ENCODE peak calls at places on chromosomes 5 and 9, in eight cellular contexts. X is uterus, M is A549, Z is heart left ventricle, G is IMR-90, L is esophagus squamous epithelium, C is mammary epithelial cell, Q is PC-9. V is an unnamed sample.

GRCh38 chr5:82408033-82408432 is 129.9 kb upstream of the RPS23 start:
- DNase-seq in X (no peak), M (no peak), Z (no peak), G (no peak), L (no peak), C (no peak), Q (no peak), V (no peak)

GRCh38 chr9:72271617-72272478 is 93.2 kb downstream of the ZFAND5 start:
- DNase-seq in X (peak), M (peak), Z (no peak), G (peak), L (no peak), C (peak), Q (no peak), V (peak)

GRCh38 chr5:85017271-85017670 is 632.6 kb upstream of the EDIL3 start:
- DNase-seq in X (no peak), M (no peak), Z (no peak), G (peak), L (no peak), C (no peak), Q (no peak), V (no peak)

GRCh38 chr5:14721990-14722656 is 57.6 kb downstream of the OTULIN start:
- DNase-seq in X (no peak), M (no peak), Z (no peak), G (peak), L (no peak), C (no peak), Q (no peak), V (no peak)

GRCh38 chr5:137602721-137603273 is 103.7 kb upstream of the SPOCK1 start:
- DNase-seq in X (no peak), M (no peak), Z (no peak), G (no peak), L (no peak), C (no peak), Q (no peak), V (no peak)

GRCh38 chr5:179217356-179217755 is 127.9 kb downstream of the ADAMTS2 start:
- DNase-seq in X (no peak), M (no peak), Z (no peak), G (peak), L (no peak), C (no peak), Q (no peak), V (peak)

GRCh38 chr5:9776525-9776924 is 146.4 kb upstream of the TAS2R1 start:
- DNase-seq in X (no peak), M (no peak), Z (no peak), G (peak), L (no peak), C (no peak), Q (no peak), V (no peak)

GRCh38 chr9:76905984-76906861 is at the start of gene PRUNE2:
- DNase-seq in X (peak), M (no peak), Z (peak), G (peak), L (no peak), C (peak), Q (peak), V (peak)

GRCh38 chr5:20654746-20655145 is 666.7 kb upstream of the CDH18 start:
- DNase-seq in X (no peak), M (no peak), Z (no peak), G (no peak), L (no peak), C (no peak), Q (no peak), V (no peak)

GRCh38 chr5:159616967-159617366 is 286.7 kb upstream of the IL12B start:
- DNase-seq in X (no peak), M (no peak), Z (no peak), G (peak), L (no peak), C (peak), Q (no peak), V (no peak)

GRCh38 chr5:168706655-168707069 is 127.5 kb upstream of the PANK3 start:
- DNase-seq in X (no peak), M (peak), Z (no peak), G (peak), L (no peak), C (peak), Q (peak), V (no peak)

GRCh38 chr5:75509956-75510355 is 1.5 kb downstream of the CERT1 start:
- DNase-seq in X (no peak), M (no peak), Z (no peak), G (peak), L (no peak), C (peak), Q (no peak), V (no peak)

GRCh38 chr9:2872307-2872940 is 28.5 kb upstream of the PUM3 start:
- DNase-seq in X (no peak), M (no peak), Z (no peak), G (peak), L (no peak), C (peak), Q (no peak), V (no peak)

GRCh38 chr9:16184964-16185646 is 632.3 kb downstream of the CCDC171 start:
- DNase-seq in X (no peak), M (no peak), Z (no peak), G (no peak), L (no peak), C (no peak), Q (no peak), V (no peak)

GRCh38 chr5:142807378-142807911 is 37.3 kb downstream of the ARHGAP26 start:
- DNase-seq in X (no peak), M (no peak), Z (peak), G (no peak), L (no peak), C (no peak), Q (no peak), V (no peak)

GRCh38 chr5:1536298-1537165 is 12.8 kb upstream of the LPCAT1 start:
- DNase-seq in X (peak), M (no peak), Z (peak), G (peak), L (no peak), C (no peak), Q (no peak), V (no peak)

GRCh38 chr5:1535646-1536045 is 11.9 kb upstream of the LPCAT1 start:
- DNase-seq in X (no peak), M (no peak), Z (no peak), G (no peak), L (no peak), C (no peak), Q (no peak), V (no peak)

GRCh38 chr5:1538276-1538675 is 14.5 kb upstream of the LPCAT1 start:
- DNase-seq in X (peak), M (no peak), Z (peak), G (no peak), L (no peak), C (no peak), Q (no peak), V (no peak)

GRCh38 chr5:1538741-1539392 is 15.1 kb upstream of the LPCAT1 start:
- DNase-seq in X (no peak), M (no peak), Z (no peak), G (no peak), L (no peak), C (no peak), Q (no peak), V (no peak)

DNA sequence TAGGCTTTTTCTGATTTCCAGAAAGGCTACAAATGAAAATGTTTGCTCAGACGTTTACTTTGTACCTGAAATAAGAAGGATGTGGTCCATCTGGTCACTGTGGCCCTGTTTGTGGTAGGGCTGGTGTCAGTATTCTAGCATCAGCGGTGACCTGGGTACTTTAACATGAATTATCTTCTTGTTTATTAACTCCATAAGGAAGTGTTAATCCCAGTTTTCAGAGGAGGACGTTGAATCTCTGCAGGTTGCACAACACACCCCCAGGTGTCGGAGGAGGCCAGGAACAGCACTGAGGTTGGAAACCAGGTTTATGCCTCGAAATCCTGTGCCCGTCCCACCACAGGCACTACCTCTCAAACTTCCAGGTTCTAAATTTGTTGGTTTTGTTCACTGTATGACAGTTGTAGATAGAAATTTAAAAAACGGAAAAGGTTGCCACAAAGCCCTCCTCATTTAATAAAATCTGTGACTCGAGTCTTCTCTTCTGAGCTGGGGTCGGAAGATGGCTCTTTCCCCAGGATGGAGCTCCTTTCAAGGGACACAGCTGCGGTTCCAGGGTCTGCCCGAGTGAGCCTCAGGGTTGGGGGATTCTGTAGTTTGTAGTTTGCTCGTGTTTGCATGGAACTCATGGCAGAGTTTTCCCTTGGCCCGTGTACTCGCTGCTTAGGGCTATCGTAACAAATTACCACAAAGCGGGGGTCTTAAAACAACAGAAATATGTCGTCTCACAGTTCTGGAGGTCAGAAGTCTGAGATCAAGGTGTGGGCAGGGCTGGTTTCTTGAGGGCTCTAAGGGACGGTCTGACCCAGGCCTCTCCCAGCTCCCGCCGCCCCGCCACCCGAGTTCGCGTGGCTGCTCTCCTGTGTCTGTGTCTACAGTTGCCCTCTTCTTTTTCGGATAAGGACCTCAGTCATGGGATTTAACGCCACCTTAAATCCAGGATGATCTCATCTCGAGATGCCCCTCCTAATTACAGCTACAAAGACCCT is 13.7 kb upstream of the LPCAT1 start:
- DNase-seq in X (peak), M (no peak), Z (no peak), G (no peak), L (no peak), C (no peak), Q (no peak), V (no peak)
- H3K4me3 ChIP-seq in X (peak), M (peak), Z (no peak), G (no peak), L (peak), C (no peak), Q (no peak), V (no peak)

GRCh38 chr5:171851251-171851650 is 65.6 kb downstream of the SMIM23 start:
- DNase-seq in X (no peak), M (no peak), Z (no peak), G (no peak), L (no peak), C (no peak), Q (no peak), V (no peak)

GRCh38 chr5:171848487-171848886 is 62.9 kb downstream of the SMIM23 start:
- DNase-seq in X (no peak), M (no peak), Z (no peak), G (no peak), L (no peak), C (no peak), Q (no peak), V (no peak)

GRCh38 chr5:171848911-171849520 is 63.4 kb downstream of the SMIM23 start:
- DNase-seq in X (no peak), M (no peak), Z (no peak), G (no peak), L (no peak), C (no peak), Q (no peak), V (no peak)

GRCh38 chr5:171850354-171850947 is 64.8 kb downstream of the SMIM23 start:
- DNase-seq in X (no peak), M (peak), Z (no peak), G (no peak), L (no peak), C (no peak), Q (no peak), V (no peak)

DNA sequence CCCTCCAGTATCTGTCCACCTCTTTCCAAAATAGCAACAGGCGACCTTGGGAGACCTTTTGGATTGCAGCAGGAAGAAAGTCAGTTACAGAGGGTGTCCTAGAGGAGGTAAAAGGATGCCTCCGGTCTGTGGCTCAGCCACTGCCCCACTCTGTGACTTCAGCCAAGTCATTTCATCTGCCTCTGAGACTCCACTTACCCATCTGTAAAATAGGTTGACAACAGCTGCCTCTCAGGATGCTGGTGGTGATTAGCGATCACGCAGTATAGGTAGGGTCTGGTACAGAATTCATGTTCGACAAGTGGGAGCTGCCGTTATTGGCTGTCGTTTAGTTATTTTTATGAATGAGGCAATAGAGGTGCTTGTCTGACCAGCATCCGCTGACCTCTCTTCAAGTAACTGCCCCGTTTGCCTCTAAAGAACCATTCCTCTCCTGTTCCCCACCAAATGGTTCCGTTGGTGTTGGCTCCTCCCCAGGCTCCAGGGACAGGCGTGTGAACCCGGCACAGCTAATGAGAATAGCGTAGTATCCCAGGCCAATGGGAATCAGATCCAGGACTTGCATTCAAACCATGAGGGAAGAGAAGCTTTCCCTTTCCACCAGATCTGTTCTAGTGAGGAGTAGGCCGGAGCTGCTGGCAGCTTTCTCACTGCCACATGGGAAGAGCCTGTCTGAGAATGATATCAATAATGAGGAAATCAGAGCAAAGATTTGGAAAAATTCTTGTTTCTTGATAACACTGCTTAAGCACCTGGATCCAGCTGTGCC is 64.2 kb downstream of the SMIM23 start:
- DNase-seq in X (peak), M (no peak), Z (no peak), G (no peak), L (no peak), C (no peak), Q (no peak), V (no peak)
- TF ChIP-seq CTCF in X (no peak), M (no peak), Z (no peak), G (no peak), L (no peak), C (no peak), Q (no peak), V (no peak)

GRCh38 chr5:81020478-81021167 is 60.5 kb downstream of the RASGRF2 start:
- DNase-seq in X (no peak), M (no peak), Z (no peak), G (peak), L (no peak), C (peak), Q (peak), V (no peak)
- H3K4me3 ChIP-seq in X (no peak), M (no peak), Z (no peak), G (no peak), L (no peak), C (no peak), Q (no peak), V (no peak)

DNA sequence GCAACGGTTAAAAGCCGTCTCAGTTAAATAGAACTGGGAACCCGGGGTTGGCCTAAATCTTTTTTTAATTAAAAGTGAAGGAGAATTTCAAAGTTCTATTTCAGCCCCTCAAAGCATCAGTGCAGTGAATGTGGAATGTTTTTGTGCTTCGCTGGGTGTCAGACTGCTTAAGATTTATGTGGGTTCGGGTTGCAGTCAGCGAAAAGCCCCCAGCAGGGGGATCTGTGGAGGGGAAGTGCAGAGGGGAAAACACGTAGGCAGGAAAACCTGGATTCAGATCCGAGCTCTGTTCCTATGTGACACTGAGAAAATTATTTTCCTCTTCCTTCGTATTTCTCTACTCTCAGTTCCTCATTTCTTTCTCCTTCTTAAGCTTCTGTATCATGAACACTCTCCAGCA is 19.7 kb downstream of the BRINP1 start:
- DNase-seq in X (no peak), M (no peak), Z (no peak), G (no peak), L (no peak), C (no peak), Q (no peak), V (no peak)
- TF ChIP-seq CTCF in X (no peak), M (no peak), Z (no peak), G (no peak), L (no peak), C (no peak), Q (no peak), V (no peak)

DNA sequence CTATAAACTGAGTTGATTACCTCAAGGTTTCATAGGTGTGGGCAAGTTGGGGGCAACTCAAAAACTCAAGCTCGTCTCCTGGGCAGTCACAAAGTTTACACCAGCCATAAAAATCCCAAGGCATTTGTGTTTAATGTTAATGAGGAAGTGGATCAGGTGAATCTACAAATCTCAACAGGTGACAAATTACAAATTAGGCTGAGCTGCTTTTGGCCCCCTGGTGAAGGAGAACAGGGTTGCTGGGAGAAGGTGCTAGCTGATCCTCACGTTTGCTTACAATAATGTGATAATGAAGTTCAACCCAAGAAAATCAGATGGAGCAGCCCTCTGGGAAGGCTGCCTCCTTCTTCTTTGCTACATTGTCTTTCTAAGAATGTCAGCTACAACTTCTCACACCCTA is 488.4 kb upstream of the DMAC1 start:
- DNase-seq in X (no peak), M (no peak), Z (no peak), G (no peak), L (no peak), C (no peak), Q (no peak), V (no peak)
- H3K4me3 ChIP-seq in X (no peak), M (no peak), Z (no peak), G (no peak), L (no peak), C (no peak), Q (no peak), V (no peak)

GRCh38 chr5:141330299-141331080 is at the start of gene PCDHGA1:
- DNase-seq in X (no peak), M (peak), Z (no peak), G (peak), L (no peak), C (peak), Q (peak), V (no peak)
- TF ChIP-seq CTCF in X (no peak), M (peak), Z (peak), G (peak), L (no peak), C (peak), Q (peak), V (peak)

GRCh38 chr5:31197183-31197582 is 3.7 kb downstream of the CDH6 start:
- DNase-seq in X (no peak), M (no peak), Z (no peak), G (peak), L (no peak), C (no peak), Q (no peak), V (no peak)
- H3K4me3 ChIP-seq in X (no peak), M (no peak), Z (no peak), G (peak), L (no peak), C (no peak), Q (no peak), V (no peak)

DNA sequence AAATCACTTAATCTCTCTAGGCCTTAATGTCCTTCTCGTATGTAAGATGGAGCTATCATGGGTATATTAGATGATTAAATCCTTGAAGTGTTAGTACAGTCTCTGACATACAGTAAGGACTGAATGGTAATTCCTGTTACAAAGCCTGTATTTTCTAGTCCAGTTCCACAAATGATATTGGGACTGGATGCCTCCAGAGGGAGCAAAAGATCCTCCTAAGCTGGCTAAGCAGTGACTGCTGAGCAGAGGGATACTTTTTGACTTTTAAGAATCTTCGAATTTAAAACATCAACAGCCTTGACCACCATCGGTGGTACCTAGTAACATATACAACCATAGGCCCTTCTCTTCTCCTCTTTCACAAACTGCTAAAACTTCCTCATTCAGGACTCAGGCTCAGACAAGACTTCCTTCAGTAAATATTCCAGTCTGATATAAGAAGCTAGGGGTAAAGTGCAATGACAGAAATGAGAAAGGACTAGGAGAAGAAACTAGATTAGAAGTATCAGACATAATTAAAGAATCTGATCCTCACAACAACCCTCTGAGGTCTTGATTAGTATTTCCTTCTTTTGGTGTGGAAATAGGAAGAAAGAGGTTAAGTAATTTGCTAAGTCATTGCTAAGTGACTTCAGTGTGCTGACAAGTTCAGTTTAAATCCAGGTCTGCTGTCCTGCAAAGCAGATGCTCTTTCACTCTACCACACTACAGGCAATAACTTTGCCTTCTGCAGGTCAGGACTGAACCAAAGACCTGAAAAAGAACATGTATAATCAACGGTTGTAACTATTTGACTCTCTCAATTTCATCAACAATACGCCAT is 13.9 kb downstream of the PTAR1 start:
- DNase-seq in X (no peak), M (no peak), Z (no peak), G (peak), L (no peak), C (no peak), Q (no peak), V (no peak)
- TF ChIP-seq CTCF in X (no peak), M (peak), Z (peak), G (peak), L (no peak), C (no peak), Q (peak), V (peak)

V was measured in HFF-Myc.